ENCODE peak calls at places on chromosomes 12 and 14, in four cellular contexts. W is HCT116, L is HepG2, D is transverse colon. Z is an unnamed sample.

GRCh38 chr14:23930742-23931141 is 22.8 kb upstream of the DHRS4 start:
- DNase-seq in L (no peak), D (no peak), W (no peak), Z (no peak)

GRCh38 chr12:29783773-29784666 is at the start of gene TMTC1:
- DNase-seq in D (peak; percentile 45), L (no peak), W (no peak), Z (peak; percentile 56)

GRCh38 chr12:131105736-131106356 is 152.1 kb downstream of the ADGRD1 start:
- DNase-seq in L (no peak), W (no peak), D (no peak), Z (peak; percentile 45)

GRCh38 chr12:11877869-11878780 is 192.6 kb upstream of the BCL2L14 start:
- DNase-seq in L (no peak), D (peak; percentile 68), W (no peak), Z (peak; percentile 54)

GRCh38 chr12:3047961-3048360 is 29.2 kb upstream of the TSPAN9 start:
- DNase-seq in W (no peak), D (no peak), L (no peak), Z (no peak)

GRCh38 chr12:88801227-88802225 is 221.3 kb upstream of the KITLG start:
- DNase-seq in W (no peak), D (no peak), L (no peak), Z (no peak)

GRCh38 chr14:100589760-100590469 is 2.7 kb upstream of the BEGAIN start:
- DNase-seq in D (no peak), W (no peak), L (no peak), Z (no peak)

GRCh38 chr12:132474237-132474741 is 15.7 kb upstream of the FBRSL1 start:
- DNase-seq in D (no peak), W (no peak), L (no peak), Z (no peak)

GRCh38 chr14:91901449-91902250 is 34.3 kb upstream of the TC2N start:
- DNase-seq in D (no peak), L (no peak), W (no peak), Z (no peak)

GRCh38 chr14:89667983-89668382 is 250.9 kb upstream of the FOXN3 start:
- DNase-seq in W (no peak), D (no peak), L (no peak), Z (no peak)

GRCh38 chr12:57627504-57628279 is 5.3 kb downstream of the B4GALNT1 start:
- DNase-seq in D (no peak), L (no peak), W (no peak), Z (no peak)

GRCh38 chr14:98167253-98167652 is 1104.7 kb downstream of the BCL11B start:
- DNase-seq in D (no peak), L (no peak), W (no peak), Z (no peak)

GRCh38 chr14:81903477-81903876 is 369.8 kb upstream of the SEL1L start:
- DNase-seq in W (no peak), D (no peak), L (no peak), Z (no peak)

GRCh38 chr12:26188641-26189040 is 6.7 kb upstream of the SSPN start:
- DNase-seq in D (no peak), L (no peak), W (no peak), Z (no peak)

GRCh38 chr12:128259556-128260070 is 7.4 kb upstream of the TMEM132C start:
- DNase-seq in L (peak; percentile 24), W (no peak), D (no peak), Z (no peak)

GRCh38 chr14:56759094-56759493 is 51.2 kb downstream of the OTX2 start:
- DNase-seq in L (no peak), D (no peak), W (no peak), Z (no peak)

GRCh38 chr14:37595809-37596595 is 573 bp downstream of the TTC6 start:
- DNase-seq in W (peak; percentile 28), L (peak; percentile 99), D (peak; percentile 90), Z (peak; percentile 62)

GRCh38 chr14:66920196-66920595 is 269.0 kb upstream of the GARIN2 start:
- DNase-seq in L (peak; percentile 12), D (no peak), W (no peak), Z (no peak)

GRCh38 chr12:132886529-132887477 is 602 bp downstream of the CHFR start:
- DNase-seq in L (peak; percentile 6), D (peak; percentile 20), W (no peak), Z (no peak)

GRCh38 chr12:96907681-96908163 is 665 bp downstream of the NEDD1 start:
- DNase-seq in W (no peak), L (peak; percentile 15), D (peak; percentile 14), Z (no peak)

GRCh38 chr14:106838991-106839769 is 1312.8 kb downstream of the TMEM121 start:
- DNase-seq in L (no peak), W (no peak), D (no peak), Z (no peak)

GRCh38 chr12:25691865-25692114 is 138.7 kb upstream of the LMNTD1 start:
- DNase-seq in W (no peak), D (no peak), L (no peak), Z (no peak)

GRCh38 chr12:96136720-96137378 is 57.3 kb upstream of the ELK3 start:
- DNase-seq in D (no peak), L (no peak), W (no peak), Z (no peak)

GRCh38 chr12:67161322-67161918 is 107.7 kb upstream of the CAND1 start:
- DNase-seq in D (peak; percentile 39), L (peak; percentile 18), W (no peak), Z (no peak)

GRCh38 chr14:104086210-104086660 is 735 bp downstream of the ASPG start:
- DNase-seq in D (peak; percentile 20), L (no peak), W (no peak), Z (no peak)

GRCh38 chr12:72275551-72275950 is 3.4 kb downstream of the TRHDE start:
- DNase-seq in W (no peak), L (no peak), D (no peak), Z (no peak)

GRCh38 chr12:72273851-72274284 is 1.7 kb downstream of the TRHDE start:
- DNase-seq in L (no peak), D (no peak), W (no peak), Z (no peak)

GRCh38 chr12:72276212-72276865 is 4.2 kb downstream of the TRHDE start:
- DNase-seq in W (no peak), L (no peak), D (no peak), Z (no peak)

GRCh38 chr12:72273499-72273837 is 1.3 kb downstream of the TRHDE start:
- DNase-seq in W (no peak), D (no peak), L (no peak), Z (no peak)

GRCh38 chr12:72274926-72275325 is 2.8 kb downstream of the TRHDE start:
- DNase-seq in L (peak; percentile 6), W (no peak), D (no peak), Z (no peak)
- H3K4me3 ChIP-seq in L (no peak overlapping the region), W (no peak overlapping the region), D (no peak overlapping the region), Z (no peak overlapping the region)

GRCh38 chr12:6336079-6336858 is 5.6 kb downstream of the TNFRSF1A start:
- DNase-seq in L (peak; percentile 94), W (peak; percentile 96), D (peak; percentile 92), Z (peak; percentile 91)

GRCh38 chr12:6334359-6334758 is 7.5 kb downstream of the TNFRSF1A start:
- DNase-seq in W (no peak), D (no peak), L (no peak), Z (no peak)

GRCh38 chr12:6334940-6335450 is 6.9 kb downstream of the TNFRSF1A start:
- DNase-seq in L (no peak), D (peak; percentile 58), W (no peak), Z (no peak)

GRCh38 chr12:6336859-6337744 is 4.8 kb downstream of the TNFRSF1A start:
- DNase-seq in D (peak; percentile 62), W (no peak), L (no peak), Z (no peak)

DNA sequence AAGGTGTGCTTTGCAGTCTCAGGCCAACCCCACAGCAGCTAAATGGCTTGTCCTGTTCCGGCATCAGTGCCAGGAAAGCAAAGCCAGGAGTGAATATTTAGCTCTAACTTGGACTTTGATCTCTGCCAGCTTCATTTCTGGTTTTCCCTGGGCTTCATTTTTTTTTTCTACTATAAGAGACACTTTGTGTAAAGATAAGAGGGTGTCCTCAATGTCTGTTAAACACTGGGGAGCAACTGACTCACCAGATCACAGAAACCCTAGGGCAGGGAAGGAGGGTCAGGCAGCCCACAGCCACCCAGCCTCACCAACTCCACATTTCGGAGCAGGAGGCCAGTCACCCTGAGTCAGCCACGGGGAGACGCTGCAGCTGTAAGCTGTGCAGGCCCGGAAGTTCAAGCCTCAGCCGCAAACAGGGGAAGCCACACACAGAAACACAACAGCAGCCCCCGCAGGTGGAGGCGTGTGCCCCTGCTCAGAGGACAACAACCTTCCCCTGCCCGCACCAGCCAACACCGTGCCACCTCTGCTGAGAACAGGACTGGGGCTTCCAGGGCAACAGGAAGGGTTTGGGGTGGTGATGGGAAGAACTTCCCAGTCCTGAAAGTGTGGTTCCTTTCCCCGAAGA is 6.3 kb downstream of the TNFRSF1A start:
- DNase-seq in W (no peak), L (peak; percentile 90), D (peak; percentile 84), Z (peak; percentile 77)
- H3K27ac ChIP-seq in W (peak overlapping the region; percentile 99), L (peak overlapping the region; percentile 97), D (peak overlapping the region; percentile 99), Z (peak overlapping the region; percentile 98)

DNA sequence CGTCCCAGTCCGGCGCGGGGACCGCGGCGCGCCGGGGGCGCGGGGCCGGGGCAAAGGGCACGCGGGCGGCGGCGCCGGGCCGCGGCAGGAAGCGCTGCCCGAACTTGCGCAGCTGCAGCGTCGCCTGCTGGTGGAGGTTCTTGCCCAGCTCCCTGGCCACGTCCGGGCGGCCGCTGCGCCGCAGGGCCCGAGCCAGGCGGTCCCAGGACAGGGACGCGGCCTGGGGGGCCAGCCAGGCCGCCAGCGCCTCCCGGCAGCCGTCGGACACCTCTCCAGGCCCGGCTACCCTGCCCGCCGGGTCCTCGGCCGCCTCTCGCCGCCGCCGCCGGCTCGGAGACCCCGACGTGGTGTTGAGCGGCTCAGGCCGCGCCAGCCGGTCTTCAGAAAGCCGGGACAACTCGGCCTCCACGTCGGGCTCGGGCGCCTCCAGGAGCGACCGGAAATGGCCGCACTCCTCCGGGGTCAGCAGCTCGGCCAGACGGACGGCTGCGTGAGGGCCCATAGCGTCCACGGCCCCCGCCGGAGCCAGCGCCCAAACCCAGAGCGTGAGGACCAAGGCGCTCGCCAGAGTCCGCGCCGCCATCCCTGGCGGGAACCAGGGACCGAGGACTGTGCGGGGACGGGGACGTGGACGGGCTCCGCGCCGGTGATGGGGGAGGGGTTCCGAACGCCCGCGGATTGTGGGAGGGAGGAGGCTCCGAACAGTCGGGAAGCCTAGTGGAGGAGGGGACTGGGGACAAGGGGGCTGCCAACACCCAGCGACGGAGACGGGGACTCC is 34.0 kb downstream of the FIGNL2 start:
- DNase-seq in L (peak; percentile 62), D (peak; percentile 86), W (no peak), Z (no peak)
- TF ChIP-seq POLR2A in L (peak; percentile 36), D (peak; percentile 38), W (no peak), Z (no peak)

DNA sequence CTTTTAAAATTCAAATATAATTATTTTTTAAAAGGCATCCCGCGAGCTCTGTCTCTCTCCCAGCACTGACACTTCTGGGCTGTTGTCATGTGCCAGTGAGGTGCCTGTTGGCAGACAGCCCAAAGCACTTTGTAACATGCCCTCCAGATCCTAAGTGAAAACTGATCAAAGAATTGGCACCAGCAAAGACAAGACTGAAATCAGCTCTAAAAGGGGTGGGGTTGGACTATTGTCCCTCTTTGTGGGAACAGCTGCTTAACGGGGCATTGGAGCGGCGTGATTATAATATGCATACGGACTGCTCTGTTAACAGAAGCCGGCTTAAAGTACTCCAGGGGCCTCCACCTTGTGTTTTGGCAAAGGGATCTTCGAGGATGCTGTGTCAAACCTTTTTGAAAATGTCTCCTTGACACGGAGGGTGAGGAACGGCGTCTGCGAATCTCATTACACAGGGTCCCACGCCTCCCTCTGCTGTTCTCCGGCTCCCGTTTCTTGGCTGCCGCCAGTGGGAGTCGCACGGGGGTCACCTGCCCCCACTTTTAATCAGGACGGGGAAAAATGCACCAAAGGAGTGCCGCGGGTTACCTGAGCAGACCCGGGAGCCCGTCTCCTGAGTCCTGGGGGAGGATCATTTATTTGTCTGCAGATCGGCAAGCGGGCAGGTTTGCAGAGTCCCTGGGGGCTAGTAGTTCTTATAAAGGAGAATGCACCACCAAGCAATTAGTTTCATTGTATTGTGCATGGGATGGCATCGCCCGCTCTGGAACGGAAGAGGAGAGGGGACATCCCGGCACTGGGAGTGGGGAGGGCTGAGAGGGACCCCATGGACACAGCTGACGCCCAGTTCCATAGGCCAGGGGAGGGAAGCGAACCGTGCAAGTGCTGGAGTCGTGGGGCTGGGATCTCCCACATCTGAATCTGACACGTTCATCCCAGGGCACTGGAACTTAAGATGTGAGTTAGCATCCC is 44.3 kb downstream of the SPRING1 start:
- DNase-seq in W (no peak), L (peak; percentile 36), D (peak; percentile 61), Z (no peak)
- H3K4me3 ChIP-seq in W (no peak overlapping the region), L (no peak overlapping the region), D (no peak overlapping the region), Z (peak overlapping the region; percentile 58)